ENCODE peak calls at places on chromosomes 6 and 20, in four cellular contexts. R is NB4, O is psoas muscle, F is cardiac fibroblast. S is an unnamed sample.

GRCh38 chr6:118856301-118856700 is 37.7 kb upstream of the ASF1A start:
- DNase-seq in R (no peak), O (no peak), F (no peak), S (no peak)

GRCh38 chr20:47306095-47306494 is 50.4 kb downstream of the ZMYND8 start:
- DNase-seq in R (no peak), O (no peak), F (no peak), S (no peak)

GRCh38 chr6:142805042-142805441 is 139.9 kb downstream of the HIVEP2 start:
- DNase-seq in R (no peak), O (no peak), F (no peak), S (no peak)

GRCh38 chr20:17873410-17874270 is 95.0 kb downstream of the SNX5 start:
- DNase-seq in R (no peak), O (peak), F (peak), S (peak)

GRCh38 chr6:30556964-30557682 is at the start of gene PRR3:
- DNase-seq in R (peak), O (peak), F (peak), S (peak)

GRCh38 chr20:11672959-11673358 is 244.7 kb upstream of the BTBD3 start:
- DNase-seq in R (no peak), O (no peak), F (no peak), S (no peak)

GRCh38 chr6:2935566-2936291 is 32.6 kb upstream of the SERPINB9 start:
- DNase-seq in R (no peak), O (no peak), F (no peak), S (no peak)

GRCh38 chr6:168062346-168063289 is 16.4 kb downstream of the FRMD1 start:
- DNase-seq in R (no peak), O (no peak), F (no peak), S (no peak)

GRCh38 chr6:21104288-21104687 is 489.3 kb upstream of the SOX4 start:
- DNase-seq in R (no peak), O (no peak), F (no peak), S (no peak)

GRCh38 chr6:14423955-14424354 is 306.4 kb downstream of the CD83 start:
- DNase-seq in R (no peak), O (no peak), F (no peak), S (no peak)

GRCh38 chr20:20489623-20490341 is 121.9 kb downstream of the INSM1 start:
- DNase-seq in R (no peak), O (no peak), F (no peak), S (no peak)

GRCh38 chr6:119620846-119621570 is 271.4 kb upstream of the MAN1A1 start:
- DNase-seq in R (no peak), O (no peak), F (peak), S (peak)

GRCh38 chr6:112218563-112218962 is 35.8 kb downstream of the LAMA4 start:
- DNase-seq in R (no peak), O (no peak), F (peak), S (no peak)

GRCh38 chr6:88144637-88145297 is 21.4 kb downstream of the CNR1 start:
- DNase-seq in R (no peak), O (no peak), F (no peak), S (no peak)
- H3K4me3 ChIP-seq in R (no peak), O (no peak), F (no peak), S (no peak)

GRCh38 chr6:72911463-72912153 is 289.7 kb downstream of the KCNQ5 start:
- DNase-seq in R (peak), O (no peak), F (peak), S (peak)

GRCh38 chr6:72916298-72916697 is 294.4 kb downstream of the KCNQ5 start:
- DNase-seq in R (no peak), O (no peak), F (peak), S (no peak)

GRCh38 chr6:72916906-72917305 is 295.0 kb downstream of the KCNQ5 start:
- DNase-seq in R (no peak), O (no peak), F (peak), S (no peak)

GRCh38 chr6:72913797-72914196 is 291.9 kb downstream of the KCNQ5 start:
- DNase-seq in R (no peak), O (no peak), F (no peak), S (no peak)
- H3K4me3 ChIP-seq in R (no peak), O (no peak), F (no peak), S (no peak)

DNA sequence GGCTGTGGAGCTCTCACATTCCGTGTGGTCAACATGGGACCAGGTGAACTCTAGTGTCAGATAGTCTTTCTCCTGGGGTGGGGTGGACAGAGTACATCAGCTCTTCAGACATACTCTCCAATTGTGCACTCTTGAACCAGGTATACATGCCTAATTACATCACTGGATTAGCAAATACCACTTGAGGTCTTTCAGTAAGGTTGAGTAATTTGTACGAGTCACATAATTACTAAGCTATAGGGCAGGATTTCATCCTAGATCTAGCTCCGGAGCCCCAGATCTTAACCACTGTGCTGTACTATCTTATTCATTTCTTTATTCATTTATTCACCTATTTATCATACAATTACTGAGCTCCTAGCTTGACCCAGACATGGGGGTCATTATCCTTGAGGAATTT is 821.3 kb downstream of the TFAP2A start:
- DNase-seq in R (no peak), O (no peak), F (no peak), S (no peak)
- H3K4me3 ChIP-seq in R (no peak), O (no peak), F (no peak), S (no peak)

DNA sequence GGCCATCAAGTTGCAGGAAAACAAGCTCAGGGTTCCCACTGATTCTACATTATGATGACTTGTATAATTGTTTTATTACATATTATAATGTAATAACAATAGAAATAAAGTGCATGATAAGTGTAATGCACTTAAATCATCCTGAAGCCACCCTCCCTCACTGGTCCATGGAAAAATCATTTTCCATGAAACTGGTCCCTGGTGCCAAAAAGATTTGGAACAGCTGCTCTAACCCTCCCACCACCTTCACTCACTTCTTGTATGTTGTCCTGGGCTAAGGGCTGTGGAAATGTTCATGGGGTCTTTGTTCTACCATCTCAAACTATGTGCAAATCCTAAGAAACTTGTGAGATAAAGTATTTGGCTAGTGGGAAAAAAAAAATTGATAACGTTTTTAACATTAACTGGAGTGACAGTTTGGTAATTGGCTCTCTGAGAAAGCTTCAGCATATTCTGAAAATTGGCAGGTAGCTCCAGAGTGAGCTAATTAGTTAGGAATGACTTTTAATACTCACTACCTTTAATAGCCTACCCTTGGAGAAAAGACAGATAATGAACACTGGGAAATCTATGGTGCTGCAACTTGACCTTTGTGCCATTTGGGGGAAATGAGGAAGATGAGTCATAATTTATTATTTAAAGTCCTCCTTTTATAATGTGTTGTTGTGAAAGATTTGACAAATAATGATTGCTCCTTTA is 134.0 kb downstream of the LRRC1 start:
- DNase-seq in R (peak), O (no peak), F (no peak), S (no peak)
- H3K4me3 ChIP-seq in R (no peak), O (no peak), F (no peak), S (no peak)

GRCh38 chr6:37541346-37541745 is 41.7 kb upstream of the CCDC167 start:
- DNase-seq in R (no peak), O (no peak), F (no peak), S (no peak)

GRCh38 chr6:37548067-37548674 is 48.5 kb upstream of the CCDC167 start:
- DNase-seq in R (no peak), O (no peak), F (no peak), S (no peak)

GRCh38 chr6:37547564-37548061 is 47.9 kb upstream of the CCDC167 start:
- DNase-seq in R (no peak), O (no peak), F (peak), S (peak)

GRCh38 chr6:37546141-37546871 is 46.6 kb upstream of the CCDC167 start:
- DNase-seq in R (no peak), O (no peak), F (no peak), S (no peak)

DNA sequence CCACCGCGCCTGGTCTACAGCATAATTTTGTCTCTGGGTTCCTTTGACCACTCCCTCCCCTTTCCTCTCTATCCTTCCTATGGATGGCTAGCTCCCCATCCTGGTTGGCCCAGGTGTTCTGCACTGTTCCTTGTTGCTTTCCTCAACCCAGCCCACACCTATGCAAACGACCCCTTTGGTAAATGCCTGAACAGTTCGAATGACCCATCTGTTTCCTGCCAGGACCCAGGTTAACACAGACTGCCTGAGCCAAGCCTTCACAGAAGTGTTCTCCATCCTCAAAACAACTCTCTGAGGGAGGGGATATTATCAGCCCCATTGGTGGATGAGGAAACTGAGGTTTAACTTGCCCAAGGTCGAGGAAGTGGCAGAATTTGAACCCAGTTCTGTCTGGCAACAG is 44.8 kb upstream of the CCDC167 start:
- DNase-seq in R (no peak), O (no peak), F (no peak), S (no peak)
- H3K4me3 ChIP-seq in R (no peak), O (no peak), F (no peak), S (no peak)

GRCh38 chr6:106512048-106512957 is 117.0 kb downstream of the RTN4IP1 start:
- DNase-seq in R (peak), O (peak), F (peak), S (no peak)

GRCh38 chr6:106509420-106510089 is 119.7 kb downstream of the RTN4IP1 start:
- DNase-seq in R (no peak), O (no peak), F (peak), S (no peak)

GRCh38 chr6:106510090-106510970 is 119.0 kb downstream of the RTN4IP1 start:
- DNase-seq in R (peak), O (peak), F (peak), S (no peak)

GRCh38 chr6:106512958-106513480 is 116.3 kb downstream of the RTN4IP1 start:
- DNase-seq in R (no peak), O (no peak), F (no peak), S (no peak)

GRCh38 chr6:106511274-106512047 is 117.8 kb downstream of the RTN4IP1 start:
- DNase-seq in R (peak), O (peak), F (peak), S (no peak)
- H3K4me3 ChIP-seq in R (peak), O (peak), F (peak), S (peak)